ENCODE peak calls at places on chromosomes 4 and X, in six cellular contexts. P is ascending aorta, R is lower lobe of right lung, K is neural progenitor cell, Q is left ventricle myocardium inferior, L is A549. M is an unnamed sample.

GRCh38 chr4:97367878-97368277 is 775.4 kb downstream of the STPG2 start:
- DNase-seq in P (no peak), R (no peak), K (no peak), Q (no peak), L (peak; percentile 47), M (peak; percentile 24)

GRCh38 chr4:146158036-146158745 is 17.3 kb upstream of the LSM6 start:
- DNase-seq in P (no peak), R (no peak), K (no peak), Q (no peak), L (no peak), M (no peak)

GRCh38 chrX:54807524-54808108 is at the start of gene MAGED2:
- DNase-seq in P (peak; percentile 71), R (no peak), K (peak; percentile 56), Q (peak; percentile 25), L (no peak), M (no peak)

GRCh38 chr4:123350191-123350544 is 46.4 kb upstream of the SPRY1 start:
- DNase-seq in P (no peak), R (no peak), K (peak; percentile 43), Q (no peak), L (peak; percentile 44), M (peak; percentile 53)

GRCh38 chrX:19332983-19333382 is 10.7 kb upstream of the PDHA1 start:
- DNase-seq in P (no peak), R (no peak), K (no peak), Q (peak; percentile 52), L (no peak), M (no peak)

GRCh38 chr4:101252721-101253120 is 94.6 kb downstream of the PPP3CA start:
- DNase-seq in P (no peak), R (no peak), K (no peak), Q (no peak), L (no peak), M (no peak)

GRCh38 chrX:130419263-130419662 is 17.5 kb downstream of the RBMX2 start:
- DNase-seq in P (no peak), R (no peak), K (no peak), Q (no peak), L (no peak), M (no peak)

GRCh38 chrX:32673193-32673592 is 538.2 kb downstream of the DMD start:
- DNase-seq in P (no peak), R (no peak), K (peak; percentile 20), Q (no peak), L (peak; percentile 4), M (peak; percentile 0)

GRCh38 chrX:72021975-72022374 is 109.7 kb downstream of the RTL5 start:
- DNase-seq in P (no peak), R (no peak), K (peak; percentile 34), Q (no peak), L (peak; percentile 39), M (no peak)

GRCh38 chrX:69314436-69315348 is 149.4 kb upstream of the PJA1 start:
- DNase-seq in P (peak; percentile 40), R (no peak), K (peak; percentile 28), Q (no peak), L (no peak), M (no peak)

GRCh38 chrX:74232859-74233258 is 71.1 kb upstream of the ZCCHC13 start:
- DNase-seq in P (no peak), R (no peak), K (no peak), Q (no peak), L (peak; percentile 43), M (no peak)

GRCh38 chr4:16914208-16914607 is 15.8 kb upstream of the LDB2 start:
- DNase-seq in P (no peak), R (no peak), K (peak; percentile 24), Q (no peak), L (no peak), M (no peak)
- TF ChIP-seq CTCF in P (peak; percentile 49), R (peak; percentile 19), K (peak; percentile 38), Q (peak; percentile 61), L (no peak), M (no peak)

DNA sequence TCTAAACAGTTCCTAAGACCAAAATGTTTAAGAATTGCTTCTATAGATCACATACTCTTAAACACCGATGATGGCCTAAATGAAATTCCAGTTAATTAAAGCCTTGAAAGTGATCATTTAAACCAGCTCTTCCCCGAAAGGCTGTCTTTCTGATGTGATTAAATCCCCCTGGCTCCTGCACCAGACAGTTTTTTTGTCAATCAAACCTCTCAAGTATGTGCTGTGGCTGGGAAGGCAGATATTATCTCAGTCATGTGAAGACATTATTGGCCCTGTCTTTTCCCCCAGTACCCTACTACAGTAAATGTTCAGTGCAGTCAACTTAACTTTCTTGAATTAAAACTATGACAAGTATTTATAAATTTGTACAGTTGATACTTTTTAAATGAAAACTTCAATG is 121.0 kb upstream of the MYOZ2 start:
- DNase-seq in P (no peak), R (no peak), K (no peak), Q (no peak), L (no peak), M (no peak)
- H3K27ac ChIP-seq in P (peak overlapping the region; percentile 80), R (no peak overlapping the region), K (no peak overlapping the region), Q (peak overlapping the region; percentile 22), L (no peak overlapping the region), M (no peak overlapping the region)

GRCh38 chr4:41814565-41814964 is 66.0 kb upstream of the PHOX2B start:
- DNase-seq in P (no peak), R (no peak), K (peak; percentile 68), Q (no peak), L (peak; percentile 31), M (peak; percentile 16)
- TF ChIP-seq CTCF in P (no peak), R (no peak), K (peak; percentile 58), Q (peak; percentile 63), L (peak; percentile 22), M (no peak)

DNA sequence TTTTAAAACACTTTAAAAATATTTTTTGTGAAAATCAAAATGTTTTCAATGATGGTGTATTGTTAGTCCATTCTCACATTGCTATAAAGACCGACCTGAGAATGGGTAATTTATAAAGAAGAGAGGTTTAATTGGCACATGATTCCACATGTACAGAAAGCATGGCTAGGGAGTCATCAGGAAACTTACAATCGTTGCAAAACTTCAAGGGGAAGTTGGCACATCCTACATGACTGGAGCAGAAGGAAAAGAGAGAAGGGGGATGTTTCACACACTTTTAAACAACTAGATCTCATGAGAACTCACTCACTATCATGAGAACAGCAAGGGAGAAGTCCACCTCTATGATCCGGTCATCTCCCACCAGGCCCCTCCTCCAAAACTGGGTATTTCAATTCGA is 110.7 kb downstream of the TMEM47 start:
- DNase-seq in P (no peak), R (no peak), K (no peak), Q (no peak), L (no peak), M (no peak)
- H3K27ac ChIP-seq in P (no peak overlapping the region), R (no peak overlapping the region), K (no peak overlapping the region), Q (no peak overlapping the region), L (no peak overlapping the region), M (no peak overlapping the region)

GRCh38 chrX:153412746-153413720 is 1.8 kb downstream of the ZFP92 start:
- DNase-seq in P (no peak), R (no peak), K (peak; percentile 18), Q (no peak), L (peak; percentile 9), M (no peak)
- TF ChIP-seq CTCF in P (no peak), R (no peak), K (peak; percentile 42), Q (no peak), L (peak; percentile 12), M (no peak)

GRCh38 chr4:78561677-78562076 is 10.1 kb downstream of the ANXA3 start:
- DNase-seq in P (no peak), R (no peak), K (no peak), Q (no peak), L (no peak), M (no peak)
- H3K27ac ChIP-seq in P (no peak overlapping the region), R (no peak overlapping the region), K (no peak overlapping the region), Q (peak overlapping the region; percentile 63), L (peak overlapping the region; percentile 95), M (no peak overlapping the region)